ENCODE peak calls at places on chromosomes 4 and X, in seven cellular contexts. W is RWPE1; Z is CD8-positive, alpha-beta memory T cell; U is A673; R is colonic mucosa; T is heart left ventricle; C is dorsolateral prefrontal cortex. X is an unnamed sample.

GRCh38 chrX:132059973-132060540 is 37.0 kb downstream of the STK26 start:
- DNase-seq in W (no peak), Z (no peak), U (no peak), R (no peak), T (no peak), C (no peak), X (no peak)

GRCh38 chrX:133838761-133839676 is 146.4 kb downstream of the GPC3 start:
- DNase-seq in W (peak), Z (no peak), U (peak), R (peak), T (no peak), C (no peak), X (no peak)

GRCh38 chr4:183504930-183505555 is at the start of gene ING2:
- DNase-seq in W (peak), Z (peak), U (peak), R (peak), T (no peak), C (peak), X (no peak)

GRCh38 chrX:120457766-120458180 is 11.3 kb downstream of the LAMP2 start:
- DNase-seq in W (peak), Z (no peak), U (peak), R (no peak), T (no peak), C (no peak), X (no peak)

GRCh38 chr4:99404595-99405287 is 30.4 kb downstream of the ADH7 start:
- DNase-seq in W (peak), Z (no peak), U (no peak), R (no peak), T (no peak), C (no peak), X (peak)

GRCh38 chr4:155604718-155605601 is 61.7 kb upstream of the GUCY1A1 start:
- DNase-seq in W (peak), Z (no peak), U (no peak), R (no peak), T (peak), C (no peak), X (peak)

GRCh38 chr4:148790691-148791090 is 348.5 kb upstream of the NR3C2 start:
- DNase-seq in W (no peak), Z (no peak), U (no peak), R (no peak), T (no peak), C (no peak), X (no peak)

GRCh38 chrX:2712428-2712827 is 21.3 kb downstream of the CD99 start:
- DNase-seq in W (no peak), Z (no peak), U (no peak), R (no peak), T (no peak), C (no peak), X (no peak)

GRCh38 chr4:85747871-85748491 is 273.0 kb downstream of the ARHGAP24 start:
- DNase-seq in W (peak), Z (no peak), U (peak), R (peak), T (no peak), C (no peak), X (no peak)

GRCh38 chr4:74659576-74660411 is 134.5 kb downstream of the BTC start:
- DNase-seq in W (peak), Z (no peak), U (peak), R (peak), T (no peak), C (no peak), X (no peak)

GRCh38 chr4:113683143-113683542 is 78.4 kb downstream of the CAMK2D start:
- DNase-seq in W (no peak), Z (peak), U (no peak), R (no peak), T (no peak), C (no peak), X (no peak)

GRCh38 chrX:153667281-153667831 is 6.3 kb downstream of the PNCK start:
- DNase-seq in W (no peak), Z (no peak), U (no peak), R (no peak), T (no peak), C (peak), X (peak)

GRCh38 chrX:101803451-101803850 is 128.4 kb downstream of the ZMAT1 start:
- DNase-seq in W (no peak), Z (no peak), U (peak), R (no peak), T (no peak), C (no peak), X (no peak)

GRCh38 chr4:47824844-47825243 is 13.0 kb downstream of the CORIN start:
- DNase-seq in W (no peak), Z (no peak), U (no peak), R (no peak), T (peak), C (no peak), X (no peak)

GRCh38 chr4:48509543-48509942 is 19.5 kb downstream of the ZAR1 start:
- DNase-seq in W (no peak), Z (no peak), U (no peak), R (no peak), T (no peak), C (no peak), X (no peak)

GRCh38 chr4:96315815-96316214 is 475.9 kb downstream of the PDHA2 start:
- DNase-seq in W (no peak), Z (no peak), U (no peak), R (no peak), T (no peak), C (no peak), X (no peak)

GRCh38 chr4:113828712-113829111 is 67.2 kb upstream of the CAMK2D start:
- DNase-seq in W (no peak), Z (no peak), U (no peak), R (no peak), T (no peak), C (no peak), X (no peak)

GRCh38 chrX:35726176-35726575 is 72.0 kb upstream of the MAGEB16 start:
- DNase-seq in W (peak), Z (no peak), U (peak), R (no peak), T (no peak), C (no peak), X (no peak)

GRCh38 chr4:119748853-119749252 is 120.2 kb upstream of the PDE5A start:
- DNase-seq in W (no peak), Z (no peak), U (no peak), R (no peak), T (no peak), C (no peak), X (no peak)

GRCh38 chrX:30220646-30221045 is 5.3 kb downstream of the MAGEB2 start:
- DNase-seq in W (no peak), Z (no peak), U (peak), R (no peak), T (no peak), C (no peak), X (no peak)

GRCh38 chrX:54807524-54808108 is at the start of gene MAGED2:
- DNase-seq in W (no peak), Z (peak), U (peak), R (peak), T (peak), C (no peak), X (peak)

GRCh38 chrX:130124577-130124976 is 14.3 kb upstream of the ELF4 start:
- DNase-seq in W (no peak), Z (no peak), U (no peak), R (no peak), T (no peak), C (no peak), X (no peak)

GRCh38 chrX:121322159-121322558 is 274.7 kb downstream of the GLUD2 start:
- DNase-seq in W (peak), Z (no peak), U (no peak), R (no peak), T (no peak), C (no peak), X (no peak)

GRCh38 chrX:2550288-2551020 is 49.7 kb upstream of the DHRSX start:
- DNase-seq in W (no peak), Z (no peak), U (no peak), R (no peak), T (no peak), C (no peak), X (no peak)

GRCh38 chrX:23332101-23332887 is 2.4 kb upstream of the PTCHD1 start:
- DNase-seq in W (no peak), Z (no peak), U (no peak), R (no peak), T (no peak), C (no peak), X (peak)

GRCh38 chrX:135977611-135978010 is 3.8 kb upstream of the MMGT1 start:
- DNase-seq in W (no peak), Z (no peak), U (no peak), R (no peak), T (no peak), C (no peak), X (no peak)

GRCh38 chr4:169397762-169398161 is 127.0 kb upstream of the SH3RF1 start:
- DNase-seq in W (no peak), Z (no peak), U (peak), R (no peak), T (no peak), C (no peak), X (no peak)

GRCh38 chr4:186726440-186727148 is 2.9 kb upstream of the FAT1 start:
- DNase-seq in W (peak), Z (no peak), U (peak), R (peak), T (peak), C (no peak), X (peak)

GRCh38 chr4:22686156-22686555 is 6.6 kb upstream of the GBA3 start:
- DNase-seq in W (no peak), Z (no peak), U (no peak), R (no peak), T (no peak), C (no peak), X (no peak)

GRCh38 chr4:158578476-158578875 is 56.8 kb downstream of the RXFP1 start:
- DNase-seq in W (peak), Z (no peak), U (peak), R (no peak), T (no peak), C (no peak), X (no peak)

GRCh38 chrX:44596277-44596676 is 53.6 kb upstream of the FUNDC1 start:
- DNase-seq in W (no peak), Z (no peak), U (no peak), R (no peak), T (no peak), C (no peak), X (no peak)

GRCh38 chrX:46571423-46572294 is 1.9 kb upstream of the CHST7 start:
- DNase-seq in W (no peak), Z (no peak), U (no peak), R (no peak), T (no peak), C (no peak), X (no peak)

GRCh38 chrX:13250831-13251612 is 68.8 kb downstream of the ATXN3L start:
- DNase-seq in W (no peak), Z (no peak), U (no peak), R (no peak), T (peak), C (no peak), X (no peak)

GRCh38 chr4:15809058-15809457 is 30.9 kb downstream of the CD38 start:
- DNase-seq in W (no peak), Z (no peak), U (no peak), R (no peak), T (no peak), C (no peak), X (no peak)
- H3K27ac ChIP-seq in W (no peak), Z (no peak), U (no peak), R (no peak), T (peak), C (no peak), X (no peak)

GRCh38 chr4:122041312-122041711 is 89.5 kb upstream of the TRPC3 start:
- DNase-seq in W (no peak), Z (no peak), U (no peak), R (no peak), T (peak), C (no peak), X (no peak)
- H3K27ac ChIP-seq in W (no peak), Z (no peak), U (no peak), R (no peak), T (no peak), C (no peak), X (no peak)

GRCh38 chrX:7214251-7214650 is 66.3 kb upstream of the PUDP start:
- DNase-seq in W (no peak), Z (no peak), U (no peak), R (no peak), T (no peak), C (no peak), X (no peak)

GRCh38 chrX:7215842-7216241 is 67.9 kb upstream of the PUDP start:
- DNase-seq in W (no peak), Z (no peak), U (no peak), R (no peak), T (no peak), C (no peak), X (no peak)

GRCh38 chrX:7218321-7219152 is 70.6 kb upstream of the PUDP start:
- DNase-seq in W (no peak), Z (no peak), U (no peak), R (no peak), T (no peak), C (no peak), X (no peak)

GRCh38 chrX:7219153-7219705 is 71.3 kb upstream of the PUDP start:
- DNase-seq in W (no peak), Z (no peak), U (no peak), R (no peak), T (no peak), C (no peak), X (no peak)

DNA sequence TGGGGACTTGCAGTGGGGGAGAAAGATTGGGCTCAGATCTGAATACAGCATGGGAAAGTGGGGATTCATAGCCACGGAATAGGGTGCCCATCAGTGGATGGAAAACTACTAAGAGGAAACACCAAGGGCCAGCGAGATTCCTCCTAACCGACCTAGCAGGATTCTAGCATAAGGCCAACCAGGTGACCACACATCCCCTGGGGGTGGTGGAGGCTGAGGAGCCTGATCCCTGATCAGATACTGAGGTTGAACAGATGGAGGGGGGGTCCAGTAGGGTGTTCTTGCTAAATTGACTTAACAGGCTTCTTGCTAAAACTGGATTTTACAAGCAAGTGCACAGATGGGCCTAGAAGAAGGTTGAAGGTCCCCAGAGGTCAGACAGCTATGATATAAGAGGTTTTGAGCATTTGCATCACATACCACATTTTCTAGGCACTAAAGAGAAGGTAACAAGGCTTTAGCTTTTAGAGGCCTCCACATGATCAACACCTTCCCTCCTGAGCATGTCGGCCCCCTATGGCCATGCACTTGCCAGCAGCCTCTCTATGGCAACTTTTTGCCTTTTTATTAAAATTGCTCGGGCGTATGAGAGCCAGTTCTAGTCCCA is 69.1 kb upstream of the PUDP start:
- DNase-seq in W (no peak), Z (no peak), U (no peak), R (no peak), T (no peak), C (no peak), X (no peak)
- H3K27ac ChIP-seq in W (no peak), Z (no peak), U (no peak), R (no peak), T (no peak), C (no peak), X (no peak)

GRCh38 chr4:176238157-176238608 is 30.8 kb downstream of the ASB5 start:
- DNase-seq in W (no peak), Z (no peak), U (no peak), R (no peak), T (no peak), C (no peak), X (no peak)
- H3K27ac ChIP-seq in W (no peak), Z (no peak), U (no peak), R (no peak), T (peak), C (no peak), X (peak)

GRCh38 chrX:111361751-111362150 is 50.2 kb downstream of the DCX start:
- DNase-seq in W (no peak), Z (no peak), U (no peak), R (no peak), T (no peak), C (no peak), X (no peak)
- H3K27ac ChIP-seq in W (no peak), Z (no peak), U (no peak), R (no peak), T (no peak), C (no peak), X (no peak)

GRCh38 chr4:153560918-153561317 is 94.8 kb downstream of the TMEM131L start:
- DNase-seq in W (no peak), Z (no peak), U (no peak), R (no peak), T (no peak), C (no peak), X (no peak)
- H3K27ac ChIP-seq in W (no peak), Z (no peak), U (no peak), R (no peak), T (no peak), C (no peak), X (no peak)

GRCh38 chrX:115214151-115214550 is 19.7 kb downstream of the LRCH2 start:
- DNase-seq in W (no peak), Z (no peak), U (no peak), R (no peak), T (no peak), C (no peak), X (no peak)
- H3K27ac ChIP-seq in W (no peak), Z (no peak), U (no peak), R (no peak), T (no peak), C (no peak), X (no peak)

X was measured in aorta.